ENCODE peak calls at places on chromosomes 12 and 14, in four cellular contexts. G is kidney epithelial cell, B is glutamatergic neuron, P is fibroblast of pulmonary artery. K is an unnamed sample.

GRCh38 chr12:21568115-21568514 is 36.5 kb downstream of the GYS2 start:
- DNase-seq in G (no peak), B (no peak), P (no peak), K (no peak)

GRCh38 chr12:104505095-104505819 is 48.5 kb downstream of the CHST11 start:
- DNase-seq in G (no peak), B (no peak), P (no peak), K (no peak)

GRCh38 chr12:55930771-55931316 is at the start of gene DGKA:
- DNase-seq in G (no peak), B (no peak), P (peak), K (peak)

GRCh38 chr12:54404061-54405004 is 14.7 kb downstream of the ITGA5 start:
- DNase-seq in G (no peak), B (peak), P (peak), K (no peak)

GRCh38 chr14:102774391-102775153 is 2.7 kb upstream of the TRAF3 start:
- DNase-seq in G (no peak), B (peak), P (peak), K (peak)

GRCh38 chr12:100141666-100141997 is 1.0 kb downstream of the BLTP3B start:
- DNase-seq in G (peak), B (no peak), P (peak), K (peak)

GRCh38 chr12:13661005-13661887 is 320.2 kb downstream of the GRIN2B start:
- DNase-seq in G (peak), B (peak), P (peak), K (peak)

GRCh38 chr12:9118161-9118560 is 2.4 kb upstream of the A2M start:
- DNase-seq in G (no peak), B (no peak), P (no peak), K (no peak)

GRCh38 chr12:2959508-2960431 is 573 bp downstream of the TEAD4 start:
- DNase-seq in G (no peak), B (peak), P (peak), K (peak)

GRCh38 chr12:111664961-111665865 is 20.5 kb downstream of the BRAP start:
- DNase-seq in G (no peak), B (no peak), P (no peak), K (no peak)

GRCh38 chr12:93514853-93515252 is 47.5 kb downstream of the MRPL42 start:
- DNase-seq in G (no peak), B (no peak), P (peak), K (peak)

GRCh38 chr14:96567289-96567899 is 65.2 kb downstream of the PAPOLA start:
- DNase-seq in G (no peak), B (no peak), P (peak), K (peak)

GRCh38 chr14:22081352-22081751 is 407.7 kb upstream of the OR4E1 start:
- DNase-seq in G (no peak), B (no peak), P (no peak), K (no peak)
- TF ChIP-seq CTCF in G (no peak), B (no peak), P (no peak), K (no peak)

GRCh38 chr12:114917953-114918352 is 234.0 kb upstream of the TBX3 start:
- DNase-seq in G (no peak), B (no peak), P (no peak), K (no peak)
- TF ChIP-seq CTCF in G (no peak), B (no peak), P (no peak), K (no peak)

GRCh38 chr12:118357327-118358007 is 15.2 kb downstream of the TAOK3 start:
- DNase-seq in G (no peak), B (no peak), P (peak), K (peak)
- TF ChIP-seq CTCF in G (no peak), B (peak), P (no peak), K (no peak)

GRCh38 chr14:64960762-64961276 is 11.3 kb downstream of the RAB15 start:
- DNase-seq in G (no peak), B (no peak), P (no peak), K (no peak)
- TF ChIP-seq CTCF in G (peak), B (no peak), P (no peak), K (peak)

DNA sequence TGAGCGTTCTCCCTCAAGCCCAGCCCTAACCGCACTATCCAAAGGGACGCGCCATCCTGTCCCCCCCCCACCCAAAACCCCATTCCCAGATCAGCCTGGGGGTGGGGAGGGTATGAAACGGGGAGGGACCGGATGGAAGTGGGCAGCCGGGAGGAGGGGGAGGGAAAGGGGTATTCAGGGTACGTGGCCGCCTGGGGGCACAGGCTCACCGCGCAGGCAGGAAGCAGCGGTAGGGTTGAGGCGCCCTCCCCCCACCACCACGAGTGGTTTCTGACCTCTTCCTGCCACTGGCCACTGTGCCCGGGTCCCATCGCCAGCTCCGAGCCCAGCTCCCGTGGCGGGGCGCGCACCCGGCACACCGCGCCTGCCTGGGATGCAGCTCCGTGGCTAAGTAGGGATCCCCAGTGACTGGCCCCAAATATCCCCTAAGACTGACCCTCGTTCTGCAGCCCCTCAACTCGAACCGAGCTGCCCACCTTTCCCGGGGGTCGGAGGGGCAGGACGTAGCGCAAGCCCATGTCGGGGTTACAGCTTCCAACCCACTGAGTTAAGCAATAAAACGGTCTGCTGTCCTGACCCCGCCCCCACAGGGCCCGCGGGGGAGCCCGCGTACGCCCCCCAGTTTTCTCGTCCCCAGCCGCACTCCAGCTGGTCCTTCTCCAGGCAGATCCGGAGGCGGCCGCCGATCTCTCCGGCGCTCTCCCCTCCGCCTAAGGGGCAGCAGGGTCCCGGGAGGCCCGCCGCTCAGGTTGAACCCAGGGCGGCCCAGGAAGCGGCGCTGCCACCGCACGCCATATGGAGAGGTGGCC is 1.2 kb downstream of the ACTN1 start:
- DNase-seq in G (no peak), B (peak), P (peak), K (peak)
- TF ChIP-seq CTCF in G (peak), B (no peak), P (peak), K (peak)

DNA sequence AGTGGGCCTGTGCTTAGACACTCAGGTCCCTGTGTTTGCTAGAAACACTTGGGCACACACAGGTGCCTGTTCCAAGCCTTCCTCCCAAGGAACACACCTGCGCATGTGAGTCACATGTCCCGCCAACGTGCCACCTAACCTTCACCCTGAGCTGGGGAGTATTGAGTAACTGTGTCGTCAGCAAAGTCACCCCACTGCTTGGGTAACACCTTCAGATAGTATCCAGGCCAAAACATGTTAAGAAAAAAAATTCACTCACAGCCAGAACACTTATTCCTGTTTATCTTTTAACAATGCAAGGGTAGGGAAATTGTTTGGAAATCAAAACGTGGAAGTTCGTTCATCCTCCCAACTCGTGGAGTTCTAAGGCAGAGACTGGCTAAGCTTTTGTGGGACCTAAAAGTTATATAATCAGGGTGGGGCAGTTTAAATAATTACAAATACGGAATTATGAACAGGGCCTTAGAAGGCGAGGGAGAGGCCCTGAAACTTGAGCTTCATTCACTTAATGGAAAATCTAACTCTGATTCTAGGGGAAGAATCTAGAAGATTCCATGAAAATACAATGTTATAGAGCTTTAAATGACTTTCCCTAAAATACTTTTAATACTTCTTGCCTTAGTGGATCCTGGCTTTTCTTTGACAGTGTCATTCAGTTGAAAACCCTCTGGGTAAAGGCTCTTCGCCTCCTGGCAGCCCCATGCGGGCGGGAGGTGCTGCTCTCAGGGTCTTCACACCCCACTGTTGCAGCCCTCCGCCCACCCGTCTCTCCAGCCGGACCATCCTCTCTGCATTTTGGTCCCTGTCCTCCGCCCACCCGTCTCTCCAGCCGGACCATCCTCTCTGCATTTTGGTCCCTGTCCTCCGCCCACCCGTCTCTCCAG is 30.3 kb upstream of the ADIPOR2 start:
- DNase-seq in G (no peak), B (no peak), P (peak), K (no peak)
- TF ChIP-seq CTCF in G (no peak), B (no peak), P (no peak), K (no peak)

K was measured in brain microvascular endothelial cell.